ENCODE peak calls at places on chromosomes 7 and 10, in four cellular contexts. One of them, this sample, is unnamed.

GRCh38 chr7:143331179-143331825 is 15.4 kb downstream of the CLCN1 start:
- DNase-seq in HepG2: no peak
- DNase-seq in K562: no peak
- DNase-seq in A549: peak; percentile 38
- DNase-seq in this sample: no peak

GRCh38 chr10:79252450-79252849 is 94.8 kb upstream of the PPIF start:
- DNase-seq in HepG2: no peak
- DNase-seq in A549: no peak
- DNase-seq in K562: no peak
- DNase-seq in this sample: no peak

GRCh38 chr10:14732146-14732545 is 42.6 kb downstream of the FAM107B start:
- DNase-seq in HepG2: no peak
- DNase-seq in K562: no peak
- DNase-seq in A549: no peak
- DNase-seq in this sample: no peak

GRCh38 chr10:5355762-5356478 is 8.8 kb upstream of the UCN3 start:
- DNase-seq in K562: no peak
- DNase-seq in A549: no peak
- DNase-seq in HepG2: no peak
- DNase-seq in this sample: no peak

GRCh38 chr10:1394155-1394912 is 338.1 kb downstream of the WDR37 start:
- DNase-seq in K562: no peak
- DNase-seq in A549: no peak
- DNase-seq in HepG2: no peak
- DNase-seq in this sample: no peak

GRCh38 chr7:64886956-64887545 is 16.0 kb upstream of the ZNF273 start:
- DNase-seq in A549: no peak
- DNase-seq in K562: no peak
- DNase-seq in HepG2: no peak
- DNase-seq in this sample: no peak

GRCh38 chr10:86888585-86889381 is 68.6 kb downstream of the MMRN2 start:
- DNase-seq in A549: no peak
- DNase-seq in HepG2: no peak
- DNase-seq in K562: no peak
- DNase-seq in this sample: no peak

GRCh38 chr7:38506756-38507155 is 124.4 kb downstream of the AMPH start:
- DNase-seq in K562: no peak
- DNase-seq in A549: no peak
- DNase-seq in HepG2: no peak
- DNase-seq in this sample: no peak

GRCh38 chr7:45136106-45137060 is 21.2 kb upstream of the RAMP3 start:
- DNase-seq in HepG2: peak; percentile 67
- DNase-seq in A549: peak; percentile 90
- DNase-seq in K562: peak; percentile 75
- DNase-seq in this sample: no peak

GRCh38 chr10:65751218-65751617 is 1174.6 kb upstream of the LRRTM3 start:
- DNase-seq in HepG2: peak; percentile 36
- DNase-seq in K562: no peak
- DNase-seq in A549: no peak
- DNase-seq in this sample: no peak

GRCh38 chr7:80609732-80610131 is 28.7 kb upstream of the CD36 start:
- DNase-seq in HepG2: no peak
- DNase-seq in K562: no peak
- DNase-seq in A549: no peak
- DNase-seq in this sample: no peak

GRCh38 chr7:6382797-6383196 is 65.0 kb downstream of the DAGLB start:
- DNase-seq in HepG2: no peak
- DNase-seq in A549: no peak
- DNase-seq in K562: no peak
- DNase-seq in this sample: no peak

GRCh38 chr7:99629643-99630042 is 12.9 kb downstream of the ZSCAN25 start:
- DNase-seq in A549: no peak
- DNase-seq in K562: no peak
- DNase-seq in HepG2: no peak
- DNase-seq in this sample: no peak

GRCh38 chr10:62651341-62651740 is 153.2 kb upstream of the ADO start:
- DNase-seq in HepG2: no peak
- DNase-seq in A549: no peak
- DNase-seq in K562: no peak
- DNase-seq in this sample: no peak

GRCh38 chr7:91046322-91047088 is 217.7 kb upstream of the FZD1 start:
- DNase-seq in A549: no peak
- DNase-seq in HepG2: no peak
- DNase-seq in K562: no peak
- DNase-seq in this sample: no peak

GRCh38 chr10:63689768-63690167 is 168.6 kb downstream of the REEP3 start:
- DNase-seq in K562: no peak
- DNase-seq in HepG2: no peak
- DNase-seq in A549: no peak
- DNase-seq in this sample: no peak

GRCh38 chr7:154794147-154794780 is 208.7 kb downstream of the PAXIP1 start:
- DNase-seq in K562: peak; percentile 75
- DNase-seq in HepG2: no peak
- DNase-seq in A549: no peak
- DNase-seq in this sample: peak; percentile 90

GRCh38 chr10:4074559-4075407 is 289.8 kb upstream of the KLF6 start:
- DNase-seq in A549: no peak
- DNase-seq in K562: no peak
- DNase-seq in HepG2: no peak
- DNase-seq in this sample: no peak

GRCh38 chr10:89100680-89101079 is 106.4 kb downstream of the CH25H start:
- DNase-seq in A549: no peak
- DNase-seq in K562: no peak
- DNase-seq in HepG2: no peak
- DNase-seq in this sample: no peak

GRCh38 chr7:127803626-127804025 is 151.6 kb downstream of the SND1 start:
- DNase-seq in A549: no peak
- DNase-seq in HepG2: no peak
- DNase-seq in K562: peak; percentile 50
- DNase-seq in this sample: no peak

GRCh38 chr7:139999516-139999915 is 63.2 kb downstream of the PARP12 start:
- DNase-seq in A549: no peak
- DNase-seq in K562: no peak
- DNase-seq in HepG2: no peak
- DNase-seq in this sample: no peak

GRCh38 chr7:29442146-29442545 is 121.5 kb upstream of the PRR15 start:
- DNase-seq in A549: no peak
- DNase-seq in HepG2: no peak
- DNase-seq in K562: no peak
- DNase-seq in this sample: no peak

DNA sequence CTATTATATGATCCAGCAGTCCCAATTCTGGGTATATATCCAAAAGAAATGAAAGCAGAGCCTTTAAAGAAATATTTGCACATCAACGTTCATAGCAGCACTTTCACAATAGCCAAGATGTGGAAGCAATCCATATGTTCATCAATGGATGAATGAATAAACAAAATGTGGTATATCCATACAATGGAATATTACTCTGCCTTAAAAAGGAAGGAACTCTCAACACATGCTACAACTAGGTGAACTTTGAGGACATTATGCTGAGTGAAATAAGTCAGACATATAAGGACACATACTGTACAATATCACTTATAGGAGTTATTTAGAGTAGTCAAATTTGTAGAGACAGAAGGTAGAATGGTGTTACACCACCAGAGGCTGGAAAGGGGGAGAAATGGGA is 28.0 kb upstream of the ADRB1 start:
- DNase-seq in A549: no peak
- DNase-seq in HepG2: no peak
- DNase-seq in K562: no peak
- DNase-seq in this sample: no peak
- TF ChIP-seq RNF2 in A549: no peak
- TF ChIP-seq RNF2 in HepG2: no peak
- TF ChIP-seq RNF2 in K562: no peak
- TF ChIP-seq RNF2 in this sample: no peak

GRCh38 chr7:77482015-77482414 is 55.1 kb upstream of the PTPN12 start:
- DNase-seq in HepG2: peak; percentile 84
- DNase-seq in A549: peak; percentile 63
- DNase-seq in K562: no peak
- DNase-seq in this sample: no peak
- TF ChIP-seq RNF2 in HepG2: no peak
- TF ChIP-seq RNF2 in A549: no peak
- TF ChIP-seq RNF2 in K562: no peak
- TF ChIP-seq RNF2 in this sample: no peak

GRCh38 chr7:101171442-101171837 is 6.1 kb upstream of the VGF start:
- DNase-seq in K562: peak; percentile 40
- DNase-seq in A549: no peak
- DNase-seq in HepG2: no peak
- DNase-seq in this sample: no peak

GRCh38 chr7:101168412-101169049 is 3.2 kb upstream of the VGF start:
- DNase-seq in A549: no peak
- DNase-seq in HepG2: no peak
- DNase-seq in K562: peak; percentile 23
- DNase-seq in this sample: no peak

GRCh38 chr7:101170617-101171441 is 5.5 kb upstream of the VGF start:
- DNase-seq in HepG2: no peak
- DNase-seq in K562: no peak
- DNase-seq in A549: no peak
- DNase-seq in this sample: no peak

GRCh38 chr7:101169110-101169837 is 3.9 kb upstream of the VGF start:
- DNase-seq in K562: peak; percentile 50
- DNase-seq in A549: no peak
- DNase-seq in HepG2: no peak
- DNase-seq in this sample: no peak

GRCh38 chr7:101169838-101170531 is 4.6 kb upstream of the VGF start:
- DNase-seq in K562: peak; percentile 77
- DNase-seq in A549: no peak
- DNase-seq in HepG2: peak; percentile 31
- DNase-seq in this sample: no peak
- TF ChIP-seq RNF2 in K562: no peak
- TF ChIP-seq RNF2 in A549: no peak
- TF ChIP-seq RNF2 in HepG2: no peak
- TF ChIP-seq RNF2 in this sample: no peak

GRCh38 chr10:104321226-104321625 is 17.0 kb downstream of the ITPRIP start:
- DNase-seq in A549: no peak
- DNase-seq in K562: no peak
- DNase-seq in HepG2: no peak
- DNase-seq in this sample: no peak

GRCh38 chr10:104322416-104322782 is 15.9 kb downstream of the ITPRIP start:
- DNase-seq in K562: no peak
- DNase-seq in HepG2: no peak
- DNase-seq in A549: no peak
- DNase-seq in this sample: no peak

GRCh38 chr10:104323721-104324686 is 14.3 kb downstream of the ITPRIP start:
- DNase-seq in HepG2: no peak
- DNase-seq in K562: no peak
- DNase-seq in A549: no peak
- DNase-seq in this sample: no peak

GRCh38 chr10:104323085-104323484 is 15.2 kb downstream of the ITPRIP start:
- DNase-seq in A549: no peak
- DNase-seq in HepG2: no peak
- DNase-seq in K562: no peak
- DNase-seq in this sample: no peak

GRCh38 chr10:104321716-104322415 is 16.4 kb downstream of the ITPRIP start:
- DNase-seq in K562: no peak
- DNase-seq in HepG2: no peak
- DNase-seq in A549: no peak
- DNase-seq in this sample: no peak
- TF ChIP-seq RNF2 in K562: no peak
- TF ChIP-seq RNF2 in HepG2: no peak
- TF ChIP-seq RNF2 in A549: no peak
- TF ChIP-seq RNF2 in this sample: no peak

GRCh38 chr10:77505431-77506334 is 131.9 kb downstream of the KCNMA1 start:
- DNase-seq in K562: no peak
- DNase-seq in A549: peak; percentile 28
- DNase-seq in HepG2: no peak
- DNase-seq in this sample: no peak
- TF ChIP-seq RNF2 in K562: no peak
- TF ChIP-seq RNF2 in A549: no peak
- TF ChIP-seq RNF2 in HepG2: no peak
- TF ChIP-seq RNF2 in this sample: no peak

DNA sequence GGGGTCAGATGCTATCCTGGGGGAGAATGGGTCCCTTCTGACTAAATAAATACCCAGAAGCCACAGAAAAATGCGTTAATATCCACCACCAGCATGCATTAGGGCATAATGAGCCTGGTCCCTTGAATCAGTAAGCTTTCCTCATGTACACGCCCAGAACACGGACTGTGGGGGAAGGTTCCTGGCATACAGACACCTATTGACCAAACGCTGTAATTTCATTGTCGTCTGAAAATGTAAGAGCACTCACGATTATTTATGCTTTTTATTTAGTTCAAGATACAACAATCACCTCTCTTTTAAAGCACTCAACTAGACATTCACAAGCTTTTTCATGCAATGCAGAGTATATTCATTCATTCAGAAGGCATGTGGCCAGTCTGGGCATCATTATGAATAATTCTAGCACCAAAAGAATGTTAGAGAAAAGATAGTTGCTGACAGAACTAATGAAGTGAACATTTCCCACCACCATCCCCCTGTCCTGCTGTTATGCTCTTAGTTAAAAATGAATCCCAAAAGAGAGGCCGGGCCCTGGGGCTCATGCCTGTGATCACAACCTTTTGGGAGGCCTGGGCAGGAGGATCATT is 101.0 kb downstream of the SVIL start:
- DNase-seq in A549: no peak
- DNase-seq in K562: no peak
- DNase-seq in HepG2: no peak
- DNase-seq in this sample: no peak
- TF ChIP-seq RNF2 in A549: no peak
- TF ChIP-seq RNF2 in K562: no peak
- TF ChIP-seq RNF2 in HepG2: no peak
- TF ChIP-seq RNF2 in this sample: no peak

DNA sequence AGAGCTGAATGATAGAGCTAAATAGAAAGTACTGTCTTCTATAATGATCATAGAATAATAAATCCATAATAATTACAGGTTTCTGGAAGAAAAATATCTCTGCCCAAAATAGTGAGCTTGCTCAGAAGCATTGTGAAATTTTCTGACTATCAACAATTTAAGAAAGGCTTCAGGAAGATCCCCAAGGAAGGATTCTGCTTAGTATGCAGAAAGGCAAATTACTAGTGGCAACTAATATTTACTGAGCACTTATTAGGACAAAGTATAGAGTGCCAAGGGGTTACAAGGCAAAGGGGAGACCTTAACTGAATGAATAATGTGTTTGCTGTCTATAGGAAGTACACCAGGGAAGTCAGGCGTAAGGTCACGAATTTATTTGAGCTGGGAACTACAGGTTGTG is 158.1 kb upstream of the LRRTM3 start:
- DNase-seq in K562: no peak
- DNase-seq in HepG2: no peak
- DNase-seq in A549: no peak
- DNase-seq in this sample: no peak
- TF ChIP-seq RNF2 in K562: no peak
- TF ChIP-seq RNF2 in HepG2: no peak
- TF ChIP-seq RNF2 in A549: no peak
- TF ChIP-seq RNF2 in this sample: no peak

This sample was measured in H1.